ENCODE peak calls at places on chromosomes 2 and 18, in four cellular contexts. J is CD8-positive, alpha-beta T cell; L is A549; D is upper lobe of left lung. R is an unnamed sample. For H3K4me1, the result is how much of the 10 kb centered on the place peaks cover.

GRCh38 chr2:10265328-10266132 is 37.2 kb upstream of the HPCAL1 start:
- DNase-seq in J (no peak), L (no peak), D (no peak), R (no peak)

GRCh38 chr2:67397143-67397986 is at the start of gene ETAA1:
- DNase-seq in J (peak), L (peak), D (peak), R (peak)

GRCh38 chr18:45231606-45232005 is 383.7 kb upstream of the SLC14A2 start:
- DNase-seq in J (no peak), L (no peak), D (no peak), R (no peak)

GRCh38 chr2:128233790-128234395 is 84.8 kb downstream of the HS6ST1 start:
- DNase-seq in J (no peak), L (no peak), D (no peak), R (no peak)

GRCh38 chr2:11949732-11950503 is 203.5 kb downstream of the LPIN1 start:
- DNase-seq in J (no peak), L (no peak), D (no peak), R (no peak)

GRCh38 chr2:183684686-183685085 is 560.4 kb downstream of the NUP35 start:
- DNase-seq in J (no peak), L (no peak), D (no peak), R (no peak)

GRCh38 chr18:78729099-78729467 is 250.5 kb upstream of the SALL3 start:
- DNase-seq in J (no peak), L (no peak), D (no peak), R (no peak)

GRCh38 chr2:227150222-227150936 is 13.6 kb downstream of the COL4A4 start:
- DNase-seq in J (no peak), L (no peak), D (no peak), R (no peak)

GRCh38 chr2:127400897-127401756 is 13.4 kb upstream of the MAP3K2 start:
- DNase-seq in J (no peak), L (peak), D (peak), R (no peak)

GRCh38 chr18:24013061-24013460 is 1.5 kb upstream of the TTC39C start:
- DNase-seq in J (no peak), L (no peak), D (no peak), R (no peak)

GRCh38 chr18:43596106-43596712 is 318.9 kb upstream of the SYT4 start:
- DNase-seq in J (no peak), L (peak), D (no peak), R (no peak)

GRCh38 chr2:42859006-42859552 is 66.7 kb upstream of the HAAO start:
- DNase-seq in J (peak), L (peak), D (no peak), R (peak)

GRCh38 chr18:48975817-48976649 is 25.3 kb upstream of the SMAD7 start:
- DNase-seq in J (peak), L (peak), D (peak), R (no peak)

GRCh38 chr2:128638741-128639477 is 320.2 kb upstream of the HS6ST1 start:
- DNase-seq in J (peak), L (no peak), D (no peak), R (peak)

GRCh38 chr18:71293322-71293721 is 1004.5 kb downstream of the SOCS6 start:
- DNase-seq in J (no peak), L (no peak), D (no peak), R (no peak)

GRCh38 chr2:79630972-79631551 is 118.2 kb downstream of the CTNNA2 start:
- DNase-seq in J (no peak), L (peak), D (no peak), R (no peak)

GRCh38 chr2:239657992-239658391 is 257.2 kb upstream of the HDAC4 start:
- DNase-seq in J (peak), L (no peak), D (no peak), R (no peak)

GRCh38 chr2:100274076-100274475 is 48.2 kb downstream of the LONRF2 start:
- DNase-seq in J (no peak), L (no peak), D (no peak), R (no peak)

GRCh38 chr18:50306944-50307343 is 19.5 kb upstream of the CXXC1 start:
- DNase-seq in J (no peak), L (no peak), D (no peak), R (no peak)

GRCh38 chr2:27715318-27716165 is 51.9 kb downstream of the SLC4A1AP start:
- DNase-seq in J (no peak), L (peak), D (peak), R (no peak)

GRCh38 chr2:206230060-206230890 is 44.2 kb upstream of the ZDBF2 start:
- DNase-seq in J (no peak), L (no peak), D (no peak), R (peak)

GRCh38 chr2:88738271-88738670 is 46.8 kb downstream of the RPIA start:
- DNase-seq in J (no peak), L (no peak), D (no peak), R (no peak)

GRCh38 chr2:12202301-12202700 is 455.9 kb downstream of the LPIN1 start:
- DNase-seq in J (no peak), L (no peak), D (no peak), R (peak)

GRCh38 chr2:28606986-28607441 is 111.2 kb downstream of the PLB1 start:
- DNase-seq in J (no peak), L (peak), D (no peak), R (peak)

GRCh38 chr2:1429895-1430294 is 16.6 kb downstream of the TPO start:
- DNase-seq in J (no peak), L (no peak), D (no peak), R (peak)

GRCh38 chr2:117958186-117958585 is 55.7 kb downstream of the CCDC93 start:
- DNase-seq in J (no peak), L (peak), D (no peak), R (no peak)

GRCh38 chr2:16608661-16609643 is 56.7 kb downstream of the CYRIA start:
- DNase-seq in J (peak), L (peak), D (no peak), R (peak)

GRCh38 chr18:73975266-73975665 is 172.4 kb downstream of the FBXO15 start:
- DNase-seq in J (no peak), L (no peak), D (no peak), R (no peak)

GRCh38 chr2:71454221-71455010 is 1.1 kb downstream of the DYSF start:
- DNase-seq in J (no peak), L (no peak), D (no peak), R (no peak)

GRCh38 chr2:188388831-188389230 is 97.2 kb downstream of the GULP1 start:
- DNase-seq in J (no peak), L (no peak), D (no peak), R (no peak)

GRCh38 chr2:232977438-232977971 is 35.6 kb downstream of the NGEF start:
- DNase-seq in J (peak), L (no peak), D (no peak), R (no peak)

GRCh38 chr2:44171018-44171417 is 2.3 kb downstream of the PPM1B start:
- DNase-seq in J (no peak), L (peak), D (no peak), R (no peak)

GRCh38 chr18:78982186-78982585 is 2.6 kb downstream of the SALL3 start:
- DNase-seq in J (no peak), L (no peak), D (no peak), R (no peak)

GRCh38 chr18:75784413-75784812 is 356.9 kb upstream of the SMIM21 start:
- DNase-seq in J (no peak), L (no peak), D (no peak), R (no peak)

GRCh38 chr2:123696799-123697410 is 328.2 kb upstream of the CNTNAP5 start:
- DNase-seq in J (no peak), L (no peak), D (no peak), R (no peak)

GRCh38 chr2:233404227-233404626 is 49.9 kb downstream of the DGKD start:
- DNase-seq in J (peak), L (peak), D (no peak), R (peak)

GRCh38 chr2:172600644-172601043 is 44.8 kb downstream of the PDK1 start:
- DNase-seq in J (no peak), L (no peak), D (no peak), R (no peak)

GRCh38 chr2:111667001-111667400 is 217.0 kb downstream of the ANAPC1 start:
- DNase-seq in J (no peak), L (no peak), D (no peak), R (no peak)

DNA sequence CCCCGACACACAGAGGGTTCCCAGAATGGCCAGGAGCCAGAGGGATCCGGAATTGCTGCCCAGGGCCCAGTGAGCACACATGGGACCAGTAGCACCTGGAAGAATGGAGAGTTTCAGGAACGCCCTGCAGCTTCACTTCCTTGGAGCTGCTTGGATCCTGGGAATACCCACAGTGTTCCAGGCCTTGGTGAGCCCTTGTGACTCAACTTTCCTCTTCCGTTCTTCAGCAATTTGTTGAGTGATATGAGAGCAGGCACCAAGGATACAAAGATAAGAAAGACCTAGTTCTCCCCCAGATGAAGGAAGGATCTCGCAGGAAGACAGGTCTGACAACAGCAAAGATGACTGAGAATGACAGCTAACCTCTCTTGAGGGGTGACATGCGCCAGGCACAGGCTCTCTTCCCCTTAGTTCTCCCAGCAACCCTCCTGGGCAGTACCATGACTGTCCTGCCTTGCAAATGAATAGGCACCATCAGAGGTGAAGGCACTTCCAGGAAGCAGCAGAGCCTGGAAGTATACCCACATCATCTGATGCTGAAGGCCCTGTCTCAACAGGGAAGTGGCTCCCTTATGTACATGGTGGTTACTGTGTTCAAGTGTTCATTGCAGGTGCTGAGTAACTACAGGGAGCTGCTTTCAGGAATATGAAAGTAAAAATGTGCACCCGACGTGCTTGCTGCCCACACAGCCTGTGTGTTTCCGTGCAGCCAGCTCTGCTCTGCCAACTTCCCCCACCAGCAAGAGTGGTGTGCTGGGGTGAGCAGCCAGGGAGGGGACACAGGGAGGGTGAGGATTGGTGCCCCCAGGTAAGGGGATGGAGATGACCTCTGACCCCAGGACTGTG is 116.2 kb downstream of the STPG4 start:
- DNase-seq in J (no peak), L (no peak), D (no peak), R (no peak)
- H3K4me1 ChIP-seq in J (under half), L (half or more), D (half or more), R (under half)

GRCh38 chr2:237896941-237897340 is 37.5 kb downstream of the RAMP1 start:
- DNase-seq in J (no peak), L (no peak), D (no peak), R (no peak)
- H3K4me1 ChIP-seq in J (under half), L (under half), D (under half), R (under half)

GRCh38 chr2:48316753-48317750 is 212.9 kb upstream of the STON1 start:
- DNase-seq in J (no peak), L (no peak), D (no peak), R (no peak)
- H3K4me1 ChIP-seq in J (under half), L (under half), D (under half), R (under half)

DNA sequence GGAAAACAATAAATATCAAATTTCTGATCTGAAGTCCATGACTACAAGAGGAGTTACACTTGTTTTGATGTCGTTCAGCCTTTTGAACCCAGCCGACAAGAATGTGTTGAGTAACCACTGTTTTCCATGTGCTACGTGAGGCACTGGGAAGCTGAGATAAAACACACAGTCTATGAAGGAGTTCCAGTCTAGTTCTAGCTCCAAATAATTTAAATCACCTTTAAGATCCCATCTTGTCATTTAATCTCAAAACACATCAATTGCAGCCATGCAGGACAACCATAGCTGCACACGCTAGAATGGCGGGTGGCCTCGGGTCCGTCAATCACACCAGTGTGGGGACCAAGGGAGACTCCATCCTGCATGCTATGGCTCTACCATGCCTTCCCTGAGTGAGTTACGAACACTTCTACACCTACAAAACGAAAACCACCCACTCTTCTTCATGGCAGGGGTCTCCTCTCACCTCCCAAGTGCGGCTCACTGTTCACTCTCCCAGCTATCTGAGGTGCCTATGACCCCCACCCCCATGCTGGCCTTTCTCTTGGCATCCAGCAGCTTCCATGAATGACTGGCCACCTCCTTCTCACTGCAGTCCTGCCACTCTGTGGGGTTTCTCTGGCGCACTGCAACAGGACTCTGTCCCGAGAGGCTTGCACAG is 3.8 kb downstream of the FHL2 start:
- DNase-seq in J (no peak), L (no peak), D (no peak), R (no peak)
- H3K4me1 ChIP-seq in J (under half), L (half or more), D (under half), R (under half)

DNA sequence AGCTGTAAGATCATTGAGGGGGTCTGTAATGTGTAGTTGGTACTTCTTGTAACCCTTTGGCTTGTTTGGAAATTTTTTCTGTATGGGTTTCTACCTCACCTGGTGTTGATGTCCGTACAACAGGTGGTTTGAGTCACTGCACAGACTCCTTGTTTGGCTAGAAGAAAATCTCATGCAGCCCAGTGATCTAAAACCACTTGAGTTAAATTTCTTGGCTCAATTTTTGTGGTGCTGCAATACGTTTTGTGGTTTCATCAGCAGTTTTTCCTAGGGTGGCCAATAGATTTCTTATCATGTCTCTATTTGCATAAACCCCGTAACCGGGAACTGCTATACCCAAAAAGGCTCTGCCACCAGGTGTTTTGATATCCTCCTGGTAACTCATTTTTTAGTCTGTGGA is 43.4 kb downstream of the CERS6 start:
- DNase-seq in J (no peak), L (no peak), D (no peak), R (no peak)
- H3K4me1 ChIP-seq in J (under half), L (under half), D (under half), R (under half)

DNA sequence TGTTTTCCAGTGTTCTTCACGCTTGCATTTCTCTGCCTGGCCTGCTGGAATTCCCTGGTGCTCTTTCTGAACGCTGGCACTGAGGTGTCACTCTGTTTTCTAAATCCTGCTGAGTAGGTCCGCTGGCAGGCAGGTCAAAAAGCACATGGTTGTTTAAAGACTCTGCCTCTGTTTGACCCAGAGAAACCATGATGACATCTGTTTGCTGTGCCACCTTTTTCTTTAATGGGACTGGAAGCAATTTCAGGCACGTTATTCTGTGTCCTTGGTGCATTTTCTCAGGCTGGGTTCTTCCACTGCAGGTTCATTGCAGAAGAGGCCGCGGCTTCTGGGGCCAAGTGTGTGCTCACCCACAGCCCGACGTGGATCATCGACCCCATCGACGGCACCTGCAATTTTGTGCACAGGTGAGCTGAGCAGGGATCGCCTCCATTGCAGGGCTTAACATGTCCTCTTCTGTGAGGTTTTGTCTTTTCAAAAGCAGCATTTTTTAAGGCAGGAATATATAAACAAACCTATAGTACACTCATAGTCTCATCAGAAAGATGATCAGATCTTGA is 28.4 kb downstream of the IMPA2 start:
- DNase-seq in J (no peak), L (no peak), D (no peak), R (no peak)
- H3K4me1 ChIP-seq in J (under half), L (under half), D (under half), R (under half)

GRCh38 chr2:237295889-237296480 is 118.0 kb downstream of the COL6A3 start:
- DNase-seq in J (no peak), L (no peak), D (no peak), R (no peak)
- H3K4me1 ChIP-seq in J (under half), L (under half), D (under half), R (under half)

DNA sequence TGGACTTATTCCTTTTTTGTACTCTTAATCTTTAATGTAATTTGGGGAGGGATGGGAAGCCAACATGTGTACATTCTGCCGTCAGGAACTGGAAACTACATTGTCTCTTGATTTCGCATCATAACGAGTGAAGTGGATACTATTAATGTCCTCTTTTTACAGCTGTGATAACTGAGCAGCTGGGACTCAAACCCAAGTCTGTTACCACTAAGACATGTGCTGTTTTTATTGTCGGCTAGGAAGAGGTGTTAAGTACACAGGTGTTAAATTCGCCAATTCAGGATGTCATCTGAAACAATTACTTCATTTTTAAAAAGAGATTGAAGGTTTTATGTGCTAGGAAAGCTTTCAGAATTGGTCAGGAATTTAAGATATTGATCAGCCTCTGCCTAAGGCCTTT is 6.9 kb downstream of the GMCL1 start:
- DNase-seq in J (no peak), L (no peak), D (no peak), R (no peak)
- H3K4me1 ChIP-seq in J (under half), L (under half), D (under half), R (under half)

GRCh38 chr2:54543736-54544396 is 87.7 kb downstream of the SPTBN1 start:
- DNase-seq in J (no peak), L (no peak), D (no peak), R (no peak)

GRCh38 chr2:54549430-54549829 is 93.3 kb downstream of the SPTBN1 start:
- DNase-seq in J (no peak), L (no peak), D (no peak), R (no peak)

GRCh38 chr2:54546518-54546917 is 90.4 kb downstream of the SPTBN1 start:
- DNase-seq in J (no peak), L (no peak), D (no peak), R (no peak)

GRCh38 chr2:54546925-54547324 is 90.8 kb downstream of the SPTBN1 start:
- DNase-seq in J (no peak), L (no peak), D (no peak), R (no peak)

GRCh38 chr2:54545700-54546450 is 89.7 kb downstream of the SPTBN1 start:
- DNase-seq in J (no peak), L (peak), D (no peak), R (no peak)
- H3K4me1 ChIP-seq in J (under half), L (half or more), D (under half), R (under half)

GRCh38 chr2:109168716-109169115 is 39.7 kb downstream of the SH3RF3 start:
- DNase-seq in J (no peak), L (no peak), D (no peak), R (no peak)
- H3K4me1 ChIP-seq in J (under half), L (under half), D (under half), R (under half)